ENCODE peak calls at places on chromosomes 3 and 15, in nine cellular contexts. N is SK-N-SH; Z is activated CD4-positive, alpha-beta T cell treated with anti-CD3 and anti-CD28 coated beads for 4 hours; C is aorta; E is stimulated activated CD4-positive, alpha-beta T cell treated with anti-CD3 and anti-CD28 coated beads, Interleukin-12 subunit alpha, Interleukin-12 subunit beta, amount 100 ng/mL, for 4 hours; Q is IMR-90; R is AG08396; G is COLO829; V is GM12865. U is an unnamed sample.

GRCh38 chr15:100945006-100945405 is 25.8 kb downstream of the LRRK1 start:
- DNase-seq in N (no peak), Z (no peak), C (no peak), E (no peak), Q (peak), R (no peak), G (no peak), V (no peak), U (no peak)

GRCh38 chr3:50003766-50004278 is 63.9 kb downstream of the RBM6 start:
- DNase-seq in N (no peak), Z (no peak), C (no peak), E (no peak), Q (peak), R (no peak), G (no peak), V (no peak), U (no peak)

GRCh38 chr15:39495871-39496459 is 84.9 kb upstream of the THBS1 start:
- DNase-seq in N (no peak), Z (no peak), C (no peak), E (no peak), Q (peak), R (no peak), G (no peak), V (no peak), U (no peak)

GRCh38 chr15:65413760-65414144 is 9.0 kb downstream of the IGDCC4 start:
- DNase-seq in N (no peak), Z (no peak), C (peak), E (no peak), Q (no peak), R (no peak), G (no peak), V (no peak), U (no peak)

GRCh38 chr3:46866032-46866595 is 2.9 kb upstream of the MYL3 start:
- DNase-seq in N (no peak), Z (no peak), C (peak), E (no peak), Q (no peak), R (no peak), G (no peak), V (no peak), U (no peak)

GRCh38 chr3:185409957-185410356 is 47.0 kb downstream of the MAP3K13 start:
- DNase-seq in N (no peak), Z (no peak), C (no peak), E (no peak), Q (no peak), R (no peak), G (no peak), V (no peak), U (no peak)

GRCh38 chr15:79321876-79322275 is 11.0 kb downstream of the TMED3 start:
- DNase-seq in N (no peak), Z (no peak), C (no peak), E (no peak), Q (no peak), R (no peak), G (no peak), V (no peak), U (no peak)

GRCh38 chr3:46393554-46394434 is 13.1 kb downstream of the CCR5AS start:
- DNase-seq in N (no peak), Z (no peak), C (no peak), E (no peak), Q (peak), R (no peak), G (no peak), V (peak), U (no peak)

GRCh38 chr3:61805510-61806080 is 244.2 kb downstream of the PTPRG start:
- DNase-seq in N (no peak), Z (no peak), C (no peak), E (no peak), Q (peak), R (no peak), G (no peak), V (no peak), U (no peak)

GRCh38 chr15:28105793-28106192 is 6.7 kb upstream of the OCA2 start:
- DNase-seq in N (no peak), Z (no peak), C (no peak), E (no peak), Q (no peak), R (no peak), G (no peak), V (no peak), U (no peak)

GRCh38 chr3:174153875-174154274 is 705.3 kb upstream of the NAALADL2 start:
- DNase-seq in N (no peak), Z (no peak), C (no peak), E (no peak), Q (peak), R (no peak), G (no peak), V (no peak), U (no peak)

GRCh38 chr3:81908596-81908995 is 147.2 kb upstream of the GBE1 start:
- DNase-seq in N (no peak), Z (no peak), C (no peak), E (no peak), Q (no peak), R (no peak), G (no peak), V (no peak), U (no peak)

GRCh38 chr3:57787867-57788623 is 31.9 kb downstream of the SLMAP start:
- DNase-seq in N (peak), Z (no peak), C (no peak), E (no peak), Q (peak), R (no peak), G (no peak), V (peak), U (peak)

GRCh38 chr15:67105065-67105951 is 39.9 kb downstream of the SMAD3 start:
- DNase-seq in N (no peak), Z (no peak), C (peak), E (no peak), Q (peak), R (peak), G (peak), V (no peak), U (no peak)

GRCh38 chr3:127819086-127819485 is 3.2 kb downstream of the MGLL start:
- DNase-seq in N (no peak), Z (no peak), C (no peak), E (no peak), Q (no peak), R (no peak), G (no peak), V (no peak), U (no peak)

GRCh38 chr3:64143399-64144130 is 81.7 kb downstream of the PRICKLE2 start:
- DNase-seq in N (no peak), Z (no peak), C (no peak), E (no peak), Q (peak), R (peak), G (peak), V (no peak), U (no peak)

GRCh38 chr3:175646865-175647264 is 787.7 kb downstream of the NAALADL2 start:
- DNase-seq in N (no peak), Z (no peak), C (no peak), E (no peak), Q (peak), R (no peak), G (no peak), V (peak), U (no peak)

GRCh38 chr15:34132881-34133280 is 31.0 kb downstream of the PGBD4 start:
- DNase-seq in N (no peak), Z (no peak), C (no peak), E (no peak), Q (peak), R (no peak), G (no peak), V (no peak), U (no peak)

GRCh38 chr3:124771083-124771445 is 40.8 kb downstream of the UMPS start:
- DNase-seq in N (no peak), Z (no peak), C (no peak), E (no peak), Q (no peak), R (no peak), G (no peak), V (peak), U (no peak)

GRCh38 chr15:74609938-74610301 is 5.7 kb upstream of the CLK3 start:
- DNase-seq in N (no peak), Z (no peak), C (no peak), E (no peak), Q (no peak), R (no peak), G (no peak), V (no peak), U (no peak)

GRCh38 chr15:70153948-70154439 is 56.3 kb upstream of the TLE3 start:
- DNase-seq in N (no peak), Z (no peak), C (no peak), E (no peak), Q (no peak), R (no peak), G (no peak), V (no peak), U (no peak)

GRCh38 chr3:169764164-169764452 is 752 bp downstream of the TERC start:
- DNase-seq in N (no peak), Z (no peak), C (peak), E (no peak), Q (peak), R (peak), G (no peak), V (peak), U (peak)

GRCh38 chr3:53850895-53851294 is 4.5 kb downstream of the IL17RB start:
- DNase-seq in N (no peak), Z (no peak), C (no peak), E (no peak), Q (peak), R (no peak), G (no peak), V (no peak), U (no peak)

GRCh38 chr3:115239717-115240116 is 92.6 kb upstream of the ZBTB20 start:
- DNase-seq in N (peak), Z (no peak), C (peak), E (no peak), Q (peak), R (peak), G (peak), V (no peak), U (no peak)

GRCh38 chr15:68554716-68555347 is 24.0 kb upstream of the CORO2B start:
- DNase-seq in N (no peak), Z (no peak), C (no peak), E (no peak), Q (no peak), R (no peak), G (no peak), V (no peak), U (no peak)

GRCh38 chr3:100073555-100074307 is 40.6 kb downstream of the FILIP1L start:
- DNase-seq in N (no peak), Z (peak), C (no peak), E (no peak), Q (peak), R (peak), G (no peak), V (peak), U (no peak)

GRCh38 chr3:105584351-105584790 is 217.7 kb downstream of the ALCAM start:
- DNase-seq in N (no peak), Z (no peak), C (no peak), E (no peak), Q (no peak), R (no peak), G (no peak), V (no peak), U (no peak)

U was measured in GM13976.